ENCODE peak calls at places on chromosomes 12 and 14, in four cellular contexts. One of them, this sample, is unnamed. For H3K27me3, the result is how much of the 10 kb centered on the place peaks cover.

GRCh38 chr12:100753837-100754236 is 40.7 kb upstream of the ANO4 start:
- DNase-seq in IMR-90: peak
- DNase-seq in left lung: no peak
- DNase-seq in MM.1S: no peak
- DNase-seq in this sample: no peak

GRCh38 chr12:49609875-49610154 is 4.4 kb upstream of the FAM186B start:
- DNase-seq in MM.1S: no peak
- DNase-seq in left lung: no peak
- DNase-seq in IMR-90: peak
- DNase-seq in this sample: no peak

GRCh38 chr12:26123482-26123980 is 1.3 kb downstream of the BHLHE41 start:
- DNase-seq in left lung: no peak
- DNase-seq in IMR-90: peak
- DNase-seq in MM.1S: peak
- DNase-seq in this sample: no peak

GRCh38 chr14:104707629-104708595 is 16.1 kb upstream of the ADSS1 start:
- DNase-seq in left lung: no peak
- DNase-seq in MM.1S: no peak
- DNase-seq in IMR-90: no peak
- DNase-seq in this sample: no peak

GRCh38 chr14:105085766-105086165 is 20.5 kb upstream of the GPR132 start:
- DNase-seq in left lung: no peak
- DNase-seq in MM.1S: no peak
- DNase-seq in IMR-90: no peak
- DNase-seq in this sample: no peak

GRCh38 chr12:27290501-27291168 is 42.0 kb upstream of the BMAL2 start:
- DNase-seq in MM.1S: no peak
- DNase-seq in IMR-90: no peak
- DNase-seq in left lung: no peak
- DNase-seq in this sample: peak

GRCh38 chr12:100435948-100436347 is 37.7 kb upstream of the NR1H4 start:
- DNase-seq in MM.1S: no peak
- DNase-seq in left lung: no peak
- DNase-seq in IMR-90: no peak
- DNase-seq in this sample: no peak

GRCh38 chr12:108542320-108542719 is 18.7 kb downstream of the SART3 start:
- DNase-seq in IMR-90: peak
- DNase-seq in left lung: no peak
- DNase-seq in MM.1S: no peak
- DNase-seq in this sample: no peak

GRCh38 chr14:91154851-91155625 is 41.2 kb downstream of the DGLUCY start:
- DNase-seq in IMR-90: peak
- DNase-seq in left lung: no peak
- DNase-seq in MM.1S: no peak
- DNase-seq in this sample: no peak

GRCh38 chr12:93419388-93420034 is 22.2 kb downstream of the UBE2N start:
- DNase-seq in left lung: no peak
- DNase-seq in MM.1S: peak
- DNase-seq in IMR-90: peak
- DNase-seq in this sample: peak

GRCh38 chr12:48183876-48184548 is 568 bp downstream of the CCDC184 start:
- DNase-seq in MM.1S: no peak
- DNase-seq in IMR-90: no peak
- DNase-seq in left lung: peak
- DNase-seq in this sample: no peak
- H3K27me3 ChIP-seq in MM.1S: under half
- H3K27me3 ChIP-seq in IMR-90: half or more
- H3K27me3 ChIP-seq in left lung: under half
- H3K27me3 ChIP-seq in this sample: under half

DNA sequence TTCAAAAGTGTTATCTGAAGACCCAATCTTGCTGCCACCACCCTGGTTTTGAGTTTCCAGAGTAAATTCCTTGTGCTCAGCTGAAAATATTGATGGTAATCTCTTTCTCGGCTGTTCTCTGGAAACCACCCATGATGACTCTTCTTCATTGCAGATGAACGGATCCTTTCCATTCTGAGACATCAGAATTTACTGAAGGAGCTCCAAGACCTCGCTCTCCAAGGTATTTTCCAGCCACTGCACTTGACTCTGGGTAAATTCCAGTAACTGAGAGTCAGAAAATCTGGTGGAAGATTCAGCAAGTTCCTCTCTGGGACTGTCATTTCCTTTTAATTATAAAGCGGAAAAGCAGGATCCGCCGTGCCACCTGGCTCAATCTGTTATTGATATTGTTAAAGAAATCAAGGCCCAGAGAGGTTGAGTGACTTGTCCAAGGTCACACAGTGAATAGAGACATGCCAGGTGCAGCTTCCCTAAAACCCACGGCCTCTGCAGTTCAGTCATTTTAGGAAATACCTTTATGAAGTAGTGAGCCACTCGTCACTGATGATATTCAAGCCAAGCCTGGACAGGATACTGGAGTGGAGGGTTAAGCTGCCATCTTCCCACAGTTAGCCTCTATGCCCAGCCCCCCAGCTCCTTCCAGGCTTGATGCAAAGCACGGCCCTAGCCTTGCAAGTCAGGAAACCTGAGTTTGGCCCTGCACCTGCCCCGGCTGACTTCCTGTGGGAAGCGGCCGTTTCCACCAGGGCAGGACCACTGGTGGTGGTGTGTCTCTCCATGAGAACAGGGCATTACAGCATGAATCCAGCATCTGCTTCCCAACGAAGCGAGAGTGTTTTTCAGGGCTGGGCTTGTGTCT is 4.7 kb downstream of the CHGA start:
- DNase-seq in MM.1S: no peak
- DNase-seq in left lung: peak
- DNase-seq in IMR-90: no peak
- DNase-seq in this sample: no peak
- H3K4me3 ChIP-seq in MM.1S: no peak
- H3K4me3 ChIP-seq in left lung: no peak
- H3K4me3 ChIP-seq in IMR-90: no peak
- H3K4me3 ChIP-seq in this sample: no peak

DNA sequence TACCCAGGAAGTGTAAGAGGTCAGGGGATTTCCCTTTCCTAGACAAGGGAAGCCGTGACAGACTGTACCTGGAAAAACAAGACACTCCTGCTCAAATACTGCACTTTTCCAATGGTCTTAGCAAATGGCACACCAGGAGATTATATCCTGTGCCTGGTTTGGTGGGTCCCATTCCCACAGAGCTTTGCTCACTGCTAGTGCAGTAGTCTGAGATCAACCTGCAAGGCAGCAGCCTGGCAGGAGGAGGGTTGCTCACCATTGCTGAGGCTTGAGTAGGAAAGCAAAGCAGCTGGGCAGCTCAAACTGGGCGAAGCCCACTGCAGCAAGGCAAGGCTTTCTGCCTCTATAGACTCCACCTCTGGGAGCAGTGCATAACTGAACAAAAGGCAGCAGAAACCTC is 1.0 kb upstream of the RDH16 start:
- DNase-seq in left lung: no peak
- DNase-seq in MM.1S: no peak
- DNase-seq in IMR-90: no peak
- DNase-seq in this sample: no peak
- TF ChIP-seq CTCF in left lung: no peak
- TF ChIP-seq CTCF in MM.1S: no peak
- TF ChIP-seq CTCF in IMR-90: no peak
- TF ChIP-seq CTCF in this sample: no peak

GRCh38 chr12:54029529-54030441 is 1.5 kb downstream of the HOXC6 start:
- DNase-seq in IMR-90: no peak
- DNase-seq in left lung: no peak
- DNase-seq in MM.1S: no peak
- DNase-seq in this sample: no peak

GRCh38 chr12:54032220-54032619 is 630 bp upstream of the HOXC5 start:
- DNase-seq in IMR-90: no peak
- DNase-seq in left lung: no peak
- DNase-seq in MM.1S: no peak
- DNase-seq in this sample: no peak

GRCh38 chr12:54030889-54031860 is 1.7 kb upstream of the HOXC5 start:
- DNase-seq in MM.1S: no peak
- DNase-seq in left lung: no peak
- DNase-seq in IMR-90: peak
- DNase-seq in this sample: no peak

GRCh38 chr12:54028324-54029201 is at the start of gene HOXC6:
- DNase-seq in IMR-90: no peak
- DNase-seq in left lung: no peak
- DNase-seq in MM.1S: no peak
- DNase-seq in this sample: no peak

DNA sequence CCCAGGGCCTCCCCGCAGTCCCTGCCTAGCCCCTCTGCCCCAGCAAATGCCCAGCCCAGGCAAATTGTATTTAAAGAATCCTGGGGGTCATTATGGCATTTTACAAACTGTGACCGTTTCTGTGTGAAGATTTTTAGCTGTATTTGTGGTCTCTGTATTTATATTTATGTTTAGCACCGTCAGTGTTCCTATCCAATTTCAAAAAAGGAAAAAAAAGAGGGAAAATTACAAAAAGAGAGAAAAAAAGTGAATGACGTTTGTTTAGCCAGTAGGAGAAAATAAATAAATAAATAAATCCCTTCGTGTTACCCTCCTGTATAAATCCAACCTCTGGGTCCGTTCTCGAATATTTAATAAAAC is 2.2 kb downstream of the HOXC6 start:
- DNase-seq in IMR-90: no peak
- DNase-seq in left lung: no peak
- DNase-seq in MM.1S: no peak
- DNase-seq in this sample: no peak
- H3K27me3 ChIP-seq in IMR-90: half or more
- H3K27me3 ChIP-seq in left lung: half or more
- H3K27me3 ChIP-seq in MM.1S: half or more
- H3K27me3 ChIP-seq in this sample: under half

GRCh38 chr14:28767239-28767850 is 758 bp downstream of the FOXG1 start:
- DNase-seq in MM.1S: no peak
- DNase-seq in IMR-90: no peak
- DNase-seq in left lung: peak
- DNase-seq in this sample: no peak

GRCh38 chr14:28763914-28764848 is 2.4 kb upstream of the FOXG1 start:
- DNase-seq in IMR-90: no peak
- DNase-seq in MM.1S: no peak
- DNase-seq in left lung: no peak
- DNase-seq in this sample: no peak

GRCh38 chr14:28765907-28766504 is 581 bp upstream of the FOXG1 start:
- DNase-seq in MM.1S: no peak
- DNase-seq in left lung: peak
- DNase-seq in IMR-90: no peak
- DNase-seq in this sample: peak

GRCh38 chr14:28766505-28767238 is at the start of gene FOXG1:
- DNase-seq in left lung: no peak
- DNase-seq in MM.1S: no peak
- DNase-seq in IMR-90: no peak
- DNase-seq in this sample: peak

GRCh38 chr14:28765169-28765906 is 1.2 kb upstream of the FOXG1 start:
- DNase-seq in MM.1S: no peak
- DNase-seq in left lung: no peak
- DNase-seq in IMR-90: no peak
- DNase-seq in this sample: no peak
- H3K4me3 ChIP-seq in MM.1S: no peak
- H3K4me3 ChIP-seq in left lung: no peak
- H3K4me3 ChIP-seq in IMR-90: no peak
- H3K4me3 ChIP-seq in this sample: no peak

This sample was measured in GM06990.